ENCODE peak calls at places on chromosome 3, in four cellular contexts. Z is HCT116, X is H1, V is HepG2. Q is an unnamed sample.

GRCh38 chr3:53842436-53843194 is 3.6 kb downstream of the CHDH start:
- DNase-seq in Z (peak; percentile 57), X (peak; percentile 59), V (peak; percentile 100), Q (no peak)

GRCh38 chr3:54905230-54905888 is 22.5 kb downstream of the LRTM1 start:
- DNase-seq in Z (no peak), X (no peak), V (no peak), Q (no peak)

GRCh38 chr3:127702151-127702578 is 29.4 kb downstream of the ABTB1 start:
- DNase-seq in Z (no peak), X (no peak), V (no peak), Q (no peak)

GRCh38 chr3:111690242-111690641 is 95.1 kb upstream of the ZBED2 start:
- DNase-seq in Z (no peak), X (no peak), V (no peak), Q (no peak)

GRCh38 chr3:129013491-129013891 is 12.4 kb downstream of the EFCC1 start:
- DNase-seq in Z (no peak), X (no peak), V (no peak), Q (no peak)

GRCh38 chr3:175346573-175347356 is 487.6 kb downstream of the NAALADL2 start:
- DNase-seq in Z (peak; percentile 59), X (no peak), V (no peak), Q (no peak)

GRCh38 chr3:37262816-37263393 is 88.5 kb upstream of the LRRFIP2 start:
- DNase-seq in Z (no peak), X (no peak), V (no peak), Q (no peak)

GRCh38 chr3:172258616-172259015 is 189.6 kb downstream of the GHSR start:
- DNase-seq in Z (no peak), X (no peak), V (no peak), Q (no peak)

GRCh38 chr3:77906102-77906709 is 866.3 kb downstream of the ROBO2 start:
- DNase-seq in Z (no peak), X (no peak), V (no peak), Q (no peak)

GRCh38 chr3:87987952-87988351 is 70.9 kb downstream of the CGGBP1 start:
- DNase-seq in Z (no peak), X (no peak), V (no peak), Q (peak; percentile 36)

DNA sequence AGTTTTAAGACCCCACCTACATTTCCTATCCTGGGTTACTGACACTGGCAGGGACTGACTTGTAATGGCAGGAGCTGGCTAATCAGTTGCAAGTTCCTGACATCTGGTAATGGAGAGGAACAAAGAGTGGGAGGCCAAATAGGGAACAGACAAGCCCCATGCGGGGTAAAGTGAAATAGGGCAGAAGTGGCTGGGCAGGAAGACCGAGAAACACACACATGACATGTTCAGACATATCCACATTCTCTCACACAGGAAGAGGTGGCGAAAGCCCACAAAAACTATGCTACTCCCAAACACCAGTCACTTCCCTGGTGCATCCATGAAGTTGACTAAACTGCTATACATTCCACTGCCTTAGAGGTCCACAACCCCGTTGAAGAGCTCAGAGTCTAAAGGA is 394.1 kb upstream of the TBL1XR1 start:
- DNase-seq in Z (no peak), X (no peak), V (no peak), Q (no peak)
- TF ChIP-seq YY1 in Z (no peak), X (no peak), V (no peak), Q (no peak)

GRCh38 chr3:148307443-148307843 is 390.3 kb upstream of the AGTR1 start:
- DNase-seq in Z (no peak), X (no peak), V (no peak), Q (no peak)

GRCh38 chr3:148309390-148310035 is 388.2 kb upstream of the AGTR1 start:
- DNase-seq in Z (peak; percentile 45), X (peak; percentile 53), V (peak; percentile 46), Q (peak; percentile 55)
- TF ChIP-seq YY1 in Z (no peak), X (peak; percentile 45), V (no peak), Q (no peak)

GRCh38 chr3:194259982-194260856 is 90.9 kb downstream of the CPN2 start:
- DNase-seq in Z (no peak), X (no peak), V (no peak), Q (no peak)
- TF ChIP-seq YY1 in Z (no peak), X (no peak), V (no peak), Q (no peak)

DNA sequence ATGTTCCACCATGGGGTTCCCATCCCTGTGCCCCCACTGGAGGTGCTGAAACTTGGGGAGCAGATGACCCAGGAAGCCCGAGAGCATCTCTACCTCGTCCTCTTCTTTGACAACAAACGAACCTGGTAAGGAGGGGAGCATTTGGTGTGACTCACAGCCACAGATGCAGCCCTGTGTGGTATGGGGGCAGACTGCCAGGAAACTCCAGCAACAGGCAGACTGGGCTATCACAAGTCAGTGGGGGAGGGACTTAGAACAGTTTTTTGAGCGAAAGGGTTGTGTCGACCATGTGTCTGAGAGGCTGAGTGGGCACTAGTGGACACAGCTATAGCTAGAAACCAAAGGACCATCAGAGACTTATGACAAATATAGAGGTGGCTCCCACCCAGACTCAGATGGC is 3.4 kb upstream of the OGG1 start:
- DNase-seq in Z (no peak), X (no peak), V (no peak), Q (no peak)
- TF ChIP-seq YY1 in Z (no peak), X (no peak), V (no peak), Q (no peak)

GRCh38 chr3:71008350-71008923 is 575.1 kb downstream of the FOXP1 start:
- DNase-seq in Z (no peak), X (no peak), V (no peak), Q (no peak)

GRCh38 chr3:71012971-71013370 is 570.6 kb downstream of the FOXP1 start:
- DNase-seq in Z (no peak), X (no peak), V (no peak), Q (no peak)

GRCh38 chr3:71011565-71012287 is 571.8 kb downstream of the FOXP1 start:
- DNase-seq in Z (no peak), X (no peak), V (no peak), Q (no peak)

GRCh38 chr3:71006810-71007785 is 576.4 kb downstream of the FOXP1 start:
- DNase-seq in Z (no peak), X (no peak), V (peak; percentile 20), Q (peak; percentile 60)

GRCh38 chr3:71010731-71011455 is 572.6 kb downstream of the FOXP1 start:
- DNase-seq in Z (no peak), X (no peak), V (no peak), Q (no peak)
- TF ChIP-seq YY1 in Z (no peak), X (no peak), V (no peak), Q (no peak)

DNA sequence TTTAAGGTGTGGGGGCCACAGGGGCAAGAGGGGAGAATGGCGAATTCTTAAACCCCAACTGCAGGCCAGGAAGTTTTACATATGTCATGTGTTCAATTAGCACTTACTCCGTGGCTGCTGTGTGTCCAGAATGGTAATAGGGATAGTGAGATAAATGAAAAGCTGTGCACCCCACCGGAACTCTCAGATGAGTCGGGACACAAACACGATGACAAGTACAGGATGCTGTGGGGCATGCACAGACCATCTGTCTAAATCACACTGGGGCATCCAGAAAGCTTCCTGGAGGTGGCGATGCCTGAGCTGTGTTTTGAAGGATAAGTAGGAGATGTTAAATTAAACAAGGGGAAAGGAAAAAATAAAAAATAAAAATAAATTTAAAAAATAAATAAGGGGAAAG is 18.3 kb upstream of the TMEM158 start:
- DNase-seq in Z (no peak), X (no peak), V (no peak), Q (no peak)
- TF ChIP-seq YY1 in Z (no peak), X (no peak), V (no peak), Q (no peak)

GRCh38 chr3:65952842-65953241 is 85.9 kb downstream of the MAGI1 start:
- DNase-seq in Z (no peak), X (no peak), V (no peak), Q (no peak)

GRCh38 chr3:65953881-65954733 is 84.6 kb downstream of the MAGI1 start:
- DNase-seq in Z (no peak), X (no peak), V (peak; percentile 89), Q (no peak)

GRCh38 chr3:65953301-65953812 is 85.4 kb downstream of the MAGI1 start:
- DNase-seq in Z (peak; percentile 79), X (peak; percentile 67), V (peak; percentile 84), Q (no peak)

GRCh38 chr3:65950340-65951326 is 88.1 kb downstream of the MAGI1 start:
- DNase-seq in Z (no peak), X (no peak), V (no peak), Q (peak; percentile 86)

DNA sequence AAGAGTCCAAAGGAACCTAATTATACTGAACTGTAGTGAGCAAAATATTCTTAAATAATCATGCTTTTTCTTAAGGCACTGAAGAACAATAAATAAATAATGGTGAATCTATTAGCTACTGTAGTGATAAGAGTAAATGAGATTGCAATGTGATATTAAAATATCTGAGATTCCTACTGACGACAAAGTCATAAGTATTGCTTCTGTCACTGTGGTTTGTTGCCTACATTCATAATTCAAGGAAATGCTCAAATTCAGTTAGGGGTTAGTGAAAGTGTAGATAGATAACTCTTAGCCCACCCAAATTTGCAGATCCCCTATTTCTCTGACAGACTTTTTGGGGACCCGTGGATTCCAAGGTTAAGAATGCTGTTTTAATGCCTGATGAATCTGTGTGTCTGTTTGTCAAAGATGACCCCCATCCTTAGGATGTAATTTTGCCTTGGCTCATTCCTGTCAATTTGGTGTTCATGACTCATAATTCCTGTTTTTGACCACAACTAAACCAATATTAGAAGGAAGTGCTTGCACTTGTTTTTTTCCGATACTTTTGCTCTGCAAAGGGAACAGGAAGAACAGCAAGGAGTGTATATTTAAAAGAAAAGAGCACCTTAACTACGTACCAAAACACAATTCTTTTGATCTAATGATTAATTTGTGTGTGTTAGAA is 86.7 kb downstream of the MAGI1 start:
- DNase-seq in Z (peak; percentile 73), X (no peak), V (peak; percentile 74), Q (no peak)
- TF ChIP-seq YY1 in Z (peak; percentile 24), X (no peak), V (no peak), Q (no peak)

Q was measured in NT2/D1.